ENCODE peak calls at places on chromosomes 16 and 17, in four cellular contexts. Q is NCI-H2171; G is T-helper 9 cell; A is activated T-helper 1 cell treated with anti-CD3 and anti-CD28 coated beads, Interleukin-12 subunit alpha, Interleukin-12 subunit beta, Interleukin-2, Interleukin-4 antibody, amounts not matched to agents 30 ng/mL and 10 ng/mL and 1 ng/mL, durations not matched to agents 14 hours and 24 hours and 36 hours. P is an unnamed sample.

GRCh38 chr17:38617967-38618760 is 12.4 kb upstream of the SRCIN1 start:
- DNase-seq in Q (peak; percentile 72), G (no peak), A (no peak), P (no peak)

GRCh38 chr16:57616241-57616640 is 12.2 kb upstream of the ADGRG1 start:
- DNase-seq in Q (no peak), G (no peak), A (no peak), P (no peak)

GRCh38 chr17:57972151-57972550 is 15.9 kb downstream of the VEZF1 start:
- DNase-seq in Q (no peak), G (no peak), A (no peak), P (no peak)

GRCh38 chr16:79656537-79657115 is 56.1 kb upstream of the MAF start:
- DNase-seq in Q (no peak), G (no peak), A (no peak), P (no peak)

GRCh38 chr17:51197754-51198153 is 31.5 kb downstream of the NME2 start:
- DNase-seq in Q (no peak), G (no peak), A (no peak), P (no peak)

GRCh38 chr17:5263441-5263840 is 18.6 kb upstream of the RABEP1 start:
- DNase-seq in Q (no peak), G (no peak), A (no peak), P (no peak)

GRCh38 chr16:67647111-67647651 is 2.2 kb downstream of the CARMIL2 start:
- DNase-seq in Q (no peak), G (no peak), A (no peak), P (no peak)

GRCh38 chr16:22284637-22285515 is 12.3 kb upstream of the POLR3E start:
- DNase-seq in Q (no peak), G (no peak), A (no peak), P (no peak)

GRCh38 chr16:76059186-76059585 is 218.0 kb upstream of the CNTNAP4 start:
- DNase-seq in Q (no peak), G (no peak), A (no peak), P (no peak)

GRCh38 chr17:80908206-80908605 is 83.4 kb upstream of the CHMP6 start:
- DNase-seq in Q (no peak), G (no peak), A (no peak), P (no peak)

GRCh38 chr16:64132686-64133085 is 989.2 kb downstream of the CDH11 start:
- DNase-seq in Q (no peak), G (no peak), A (no peak), P (no peak)

GRCh38 chr17:34377078-34377823 is 14.2 kb upstream of the CCL1 start:
- DNase-seq in Q (no peak), G (no peak), A (no peak), P (no peak)

GRCh38 chr17:8360260-8360659 is 16.2 kb downstream of the KRABD2 start:
- DNase-seq in Q (no peak), G (no peak), A (no peak), P (no peak)

GRCh38 chr17:49959183-49959935 is 9.6 kb upstream of the DLX4 start:
- DNase-seq in Q (no peak), G (no peak), A (no peak), P (no peak)

GRCh38 chr17:7238418-7239090 is 703 bp downstream of the PHF23 start:
- DNase-seq in Q (no peak), G (no peak), A (no peak), P (no peak)